ENCODE peak calls at places on chromosomes 16 and 17, in five cellular contexts. L is BE2C; D is neural crest cell; T is CD4-positive, alpha-beta T cell; C is HFFc6. O is an unnamed sample.

GRCh38 chr16:720507-720989 is 398 bp upstream of the ANTKMT start:
- DNase-seq in L (peak), C (peak), T (no peak), D (peak), O (peak)

GRCh38 chr16:66150691-66151090 is 215.8 kb upstream of the CDH5 start:
- DNase-seq in C (no peak), L (no peak), T (no peak), D (no peak), O (no peak)

GRCh38 chr16:29154676-29155121 is 169.8 kb downstream of the LAT start:
- DNase-seq in L (no peak), C (no peak), T (no peak), D (no peak), O (no peak)

GRCh38 chr16:24977673-24978065 is 37.5 kb downstream of the ARHGAP17 start:
- DNase-seq in C (peak), T (no peak), L (no peak), D (no peak), O (no peak)

GRCh38 chr17:64095144-64095882 is 34.6 kb downstream of the ERN1 start:
- DNase-seq in D (no peak), T (no peak), C (no peak), L (no peak), O (no peak)

GRCh38 chr17:65407017-65407416 is 154.4 kb downstream of the AXIN2 start:
- DNase-seq in D (no peak), L (no peak), C (no peak), T (no peak), O (no peak)

GRCh38 chr17:79562806-79563141 is 48.1 kb downstream of the RBFOX3 start:
- DNase-seq in T (no peak), D (no peak), C (no peak), L (no peak), O (no peak)

GRCh38 chr16:85490971-85491771 is 122.0 kb upstream of the GSE1 start:
- DNase-seq in C (no peak), T (peak), D (no peak), L (no peak), O (peak)

GRCh38 chr17:17147821-17148220 is 58.3 kb downstream of the PLD6 start:
- DNase-seq in L (no peak), T (no peak), D (no peak), C (no peak), O (no peak)

GRCh38 chr17:27269978-27270377 is 23.9 kb upstream of the WSB1 start:
- DNase-seq in D (no peak), L (no peak), T (no peak), C (no peak), O (no peak)

GRCh38 chr16:82653550-82654511 is 27.1 kb downstream of the CDH13 start:
- DNase-seq in L (no peak), D (no peak), T (no peak), C (peak), O (peak)

GRCh38 chr17:45428954-45429337 is 3.7 kb downstream of the ARHGAP27 start:
- DNase-seq in T (no peak), L (no peak), C (no peak), D (no peak), O (no peak)

GRCh38 chr16:84040823-84041391 is 1.7 kb downstream of the SLC38A8 start:
- DNase-seq in T (no peak), C (peak), D (no peak), L (peak), O (no peak)

GRCh38 chr16:78594191-78594590 is 494.7 kb downstream of the WWOX start:
- DNase-seq in T (no peak), D (no peak), C (no peak), L (no peak), O (no peak)

DNA sequence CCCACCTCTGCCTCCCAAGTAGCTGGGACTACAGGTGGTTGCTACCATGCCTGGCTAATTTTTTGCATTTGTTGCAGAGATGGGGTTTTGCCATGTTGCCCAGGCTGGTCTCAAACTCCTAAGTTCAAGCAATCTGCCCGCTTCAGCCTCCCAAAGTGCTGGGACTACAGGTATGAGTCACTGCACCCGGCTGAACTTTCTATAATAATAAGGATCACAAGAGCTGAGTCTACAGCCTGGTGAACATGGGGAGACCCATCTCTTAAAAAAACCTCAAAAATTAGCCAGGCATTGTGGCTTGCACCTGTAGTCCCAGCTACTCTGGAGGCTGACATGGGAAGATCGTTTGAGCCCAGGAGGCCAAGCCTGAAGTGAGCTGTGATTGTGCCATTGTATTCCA is 53.5 kb downstream of the WDR59 start:
- DNase-seq in C (no peak), T (no peak), L (no peak), D (no peak), O (no peak)
- TF ChIP-seq CTCF in C (no peak), T (no peak), L (no peak), D (no peak), O (no peak)

GRCh38 chr16:31484491-31485171 is 1.7 kb downstream of the SLC5A2 start:
- DNase-seq in C (no peak), D (no peak), L (no peak), T (no peak), O (no peak)
- TF ChIP-seq CTCF in C (no peak), D (no peak), L (no peak), T (no peak), O (no peak)

GRCh38 chr17:42457107-42457787 is 1.4 kb upstream of the ATP6V0A1 start:
- DNase-seq in T (no peak), C (no peak), D (no peak), L (no peak), O (no peak)

GRCh38 chr17:42460371-42460770 is 1.7 kb downstream of the ATP6V0A1 start:
- DNase-seq in T (no peak), D (no peak), C (no peak), L (no peak), O (no peak)

GRCh38 chr17:42458497-42459255 is at the start of gene ATP6V0A1:
- DNase-seq in L (peak), C (peak), T (peak), D (peak), O (peak)

GRCh38 chr17:42459983-42460300 is 1.3 kb downstream of the ATP6V0A1 start:
- DNase-seq in D (no peak), C (peak), T (no peak), L (no peak), O (peak)

GRCh38 chr17:42459256-42459982 is 741 bp downstream of the ATP6V0A1 start:
- DNase-seq in C (peak), T (no peak), D (peak), L (peak), O (no peak)
- TF ChIP-seq CTCF in C (peak), T (peak), D (peak), L (peak), O (peak)

DNA sequence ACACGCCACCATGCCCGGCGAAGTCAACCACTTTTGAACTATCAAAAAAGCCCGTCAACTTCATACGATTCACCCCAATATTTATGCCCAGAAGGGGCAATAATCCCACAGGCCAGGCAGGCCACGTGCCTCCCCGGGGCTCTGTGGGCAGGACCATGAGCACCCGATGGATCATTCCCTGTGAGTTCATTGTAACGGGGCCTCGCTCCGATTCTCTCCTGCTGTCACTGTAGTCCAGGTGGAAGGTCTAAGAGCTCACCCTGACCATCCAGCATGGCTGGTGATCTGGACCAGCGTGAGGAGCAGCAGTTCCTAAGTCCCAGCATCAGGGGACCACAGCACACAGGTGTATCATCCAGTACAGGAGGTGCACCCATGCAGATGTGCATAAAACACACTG is 77.5 kb upstream of the DOC2B start:
- DNase-seq in L (no peak), T (no peak), D (no peak), C (no peak), O (no peak)
- TF ChIP-seq CTCF in L (no peak), T (no peak), D (no peak), C (no peak), O (no peak)